ENCODE peak calls at places on chromosomes 13 and 19, in four cellular contexts. F, A, Z and Q are unnamed samples.

GRCh38 chr13:45301263-45301662 is 39.7 kb downstream of the TPT1 start:
- DNase-seq in F (no peak), Z (no peak), A (no peak), Q (no peak)

GRCh38 chr19:46660601-46661019 is 372 bp downstream of the DACT3 start:
- DNase-seq in Z (no peak), A (no peak), F (no peak), Q (peak; percentile 55)

GRCh38 chr13:44904982-44905381 is 84.3 kb downstream of the NUFIP1 start:
- DNase-seq in A (no peak), F (peak; percentile 17), Z (no peak), Q (no peak)

GRCh38 chr19:18418725-18419194 is 438 bp upstream of the SSBP4 start:
- DNase-seq in A (peak; percentile 33), Z (no peak), F (peak; percentile 56), Q (no peak)

GRCh38 chr13:113815151-113816058 is 48.5 kb downstream of the GAS6 start:
- DNase-seq in A (no peak), Z (peak; percentile 24), F (no peak), Q (no peak)

GRCh38 chr19:13347351-13347750 is 158.9 kb downstream of the CACNA1A start:
- DNase-seq in F (no peak), A (no peak), Z (no peak), Q (no peak)

GRCh38 chr13:77751513-77752456 is 54.3 kb downstream of the SLAIN1 start:
- DNase-seq in Z (no peak), A (peak; percentile 38), F (peak; percentile 73), Q (peak; percentile 62)

GRCh38 chr19:34188388-34188787 is 16.1 kb downstream of the LSM14A start:
- DNase-seq in Z (no peak), A (no peak), F (no peak), Q (no peak)

GRCh38 chr13:47114030-47114429 is 217.2 kb upstream of the HTR2A start:
- DNase-seq in A (no peak), Z (no peak), F (no peak), Q (peak; percentile 18)

GRCh38 chr13:29743229-29743786 is 107.1 kb downstream of the UBL3 start:
- DNase-seq in Z (no peak), A (no peak), F (no peak), Q (peak; percentile 28)

GRCh38 chr13:110560606-110561334 is 752 bp downstream of the RAB20 start:
- DNase-seq in A (no peak), Z (no peak), F (peak; percentile 80), Q (peak; percentile 72)

GRCh38 chr13:19984430-19985218 is 26.1 kb downstream of the ZMYM2 start:
- DNase-seq in A (no peak), Z (no peak), F (peak; percentile 52), Q (peak; percentile 55)

GRCh38 chr19:41299755-41300089 is 10.2 kb upstream of the CCDC97 start:
- DNase-seq in A (peak; percentile 69), F (no peak), Z (no peak), Q (no peak)

GRCh38 chr19:48506138-48506733 is 5.4 kb downstream of the LMTK3 start:
- DNase-seq in F (peak; percentile 72), Z (no peak), A (no peak), Q (peak; percentile 47)

GRCh38 chr13:108785844-108786243 is 156.4 kb downstream of the MYO16 start:
- DNase-seq in A (no peak), F (no peak), Z (no peak), Q (peak; percentile 13)

GRCh38 chr13:46983881-46984280 is 87.0 kb upstream of the HTR2A start:
- DNase-seq in F (peak; percentile 96), A (no peak), Z (no peak), Q (no peak)

GRCh38 chr19:35040826-35041547 is 534 bp upstream of the HPN start:
- DNase-seq in A (no peak), F (peak; percentile 24), Z (no peak), Q (peak; percentile 70)

GRCh38 chr19:16069813-16070365 is 6.4 kb upstream of the TPM4 start:
- DNase-seq in A (no peak), F (no peak), Z (no peak), Q (no peak)

GRCh38 chr19:10885241-10886169 is 14.2 kb downstream of the CARM1 start:
- DNase-seq in Z (no peak), A (no peak), F (no peak), Q (peak; percentile 47)

GRCh38 chr13:20461481-20461859 is 64.2 kb downstream of the CRYL1 start:
- DNase-seq in F (no peak), Z (peak; percentile 18), A (no peak), Q (no peak)